ENCODE peak calls at places on chromosomes 5 and 9, in ten cellular contexts. F is adrenal gland, N is cardiac muscle cell, L is psoas muscle, Y is left ventricle myocardium inferior, G is endodermal cell, I is right atrium auricular region, U is SK-N-MC, P is body of pancreas, Q is fibroblast of lung. M is an unnamed sample. For H3K9me3, the result is how much of the 10 kb centered on the place peaks cover.

GRCh38 chr9:36802171-36802920 is 229.7 kb downstream of the MELK start:
- DNase-seq in F (no peak), Y (no peak), L (no peak), N (no peak), Q (peak), I (no peak), P (no peak), G (no peak), U (no peak), M (no peak)

GRCh38 chr5:115072266-115073056 is 97.2 kb downstream of the TRIM36 start:
- DNase-seq in N (no peak), U (no peak), Q (no peak), P (peak), G (peak), I (no peak), L (no peak), Y (no peak), F (no peak), M (no peak)

GRCh38 chr5:32499261-32499660 is 54.7 kb upstream of the ZFR start:
- DNase-seq in F (no peak), I (no peak), N (no peak), Y (no peak), P (no peak), G (no peak), L (no peak), Q (no peak), U (no peak), M (no peak)

GRCh38 chr5:147339313-147339712 is 104.5 kb downstream of the STK32A start:
- DNase-seq in G (no peak), Y (no peak), I (no peak), U (no peak), P (no peak), F (no peak), L (no peak), Q (no peak), N (no peak), M (no peak)

GRCh38 chr5:146560205-146560812 is 44.3 kb upstream of the GPR151 start:
- DNase-seq in P (peak), U (no peak), I (no peak), L (no peak), F (no peak), Q (no peak), N (peak), G (peak), Y (no peak), M (no peak)

GRCh38 chr9:36040271-36040925 is 3.7 kb downstream of the RECK start:
- DNase-seq in I (no peak), Q (peak), Y (no peak), N (no peak), U (no peak), P (no peak), L (no peak), F (no peak), G (no peak), M (no peak)

GRCh38 chr5:36494756-36495637 is 111.4 kb upstream of the SLC1A3 start:
- DNase-seq in Q (peak), N (no peak), I (no peak), Y (no peak), P (no peak), G (no peak), L (no peak), F (peak), U (no peak), M (peak)

GRCh38 chr5:139246394-139246793 is 47.1 kb upstream of the MATR3 start:
- DNase-seq in L (peak), N (no peak), Q (no peak), F (no peak), G (peak), P (no peak), I (no peak), U (no peak), Y (no peak), M (no peak)

GRCh38 chr9:116789097-116789496 is 102.0 kb downstream of the TRIM32 start:
- DNase-seq in P (no peak), L (no peak), I (no peak), G (no peak), N (no peak), F (no peak), Q (no peak), U (no peak), Y (no peak), M (no peak)

GRCh38 chr9:2809692-2810423 is 34.0 kb downstream of the PUM3 start:
- DNase-seq in G (peak), N (peak), U (no peak), P (no peak), Y (no peak), F (peak), Q (peak), I (no peak), L (no peak), M (peak)

GRCh38 chr5:39534701-39535100 is 109.9 kb upstream of the DAB2 start:
- DNase-seq in Q (no peak), Y (no peak), L (no peak), F (no peak), I (no peak), G (no peak), N (no peak), P (no peak), U (no peak), M (no peak)

GRCh38 chr9:93814561-93814960 is 140.6 kb downstream of the BARX1 start:
- DNase-seq in Y (no peak), U (no peak), N (no peak), F (no peak), P (no peak), L (no peak), G (peak), Q (no peak), I (no peak), M (no peak)

GRCh38 chr5:34490501-34491250 is 165.5 kb upstream of the RAI14 start:
- DNase-seq in P (no peak), I (no peak), N (peak), Q (peak), Y (no peak), U (no peak), L (no peak), F (no peak), G (peak), M (peak)

GRCh38 chr5:16763211-16763610 is 146.4 kb upstream of the RETREG1 start:
- DNase-seq in P (no peak), F (no peak), I (no peak), L (no peak), G (no peak), U (no peak), N (no peak), Q (no peak), Y (no peak), M (no peak)

GRCh38 chr5:173997331-173997730 is 8.4 kb downstream of the C5orf47 start:
- DNase-seq in L (no peak), Y (no peak), P (no peak), Q (no peak), G (no peak), U (no peak), N (no peak), F (no peak), I (no peak), M (no peak)

GRCh38 chr5:138975098-138975847 is 100.1 kb upstream of the LRRTM2 start:
- DNase-seq in P (no peak), I (peak), F (peak), G (peak), Y (peak), N (peak), U (no peak), Q (peak), L (peak), M (peak)

GRCh38 chr9:37220971-37221370 is 100.6 kb downstream of the ZCCHC7 start:
- DNase-seq in Q (no peak), G (no peak), P (no peak), F (no peak), I (no peak), N (no peak), Y (no peak), L (no peak), U (no peak), M (no peak)

GRCh38 chr9:19682416-19682815 is 106.4 kb downstream of the SLC24A2 start:
- DNase-seq in Y (no peak), F (no peak), L (no peak), G (no peak), P (no peak), U (no peak), N (no peak), I (no peak), Q (no peak), M (no peak)

GRCh38 chr9:18795947-18796705 is 236.9 kb downstream of the SAXO1 start:
- DNase-seq in N (no peak), F (no peak), Y (no peak), I (no peak), Q (peak), P (no peak), L (no peak), U (no peak), G (no peak), M (no peak)

GRCh38 chr9:2620876-2621677 is 510 bp upstream of the VLDLR start:
- DNase-seq in Q (peak), N (peak), P (peak), L (peak), F (peak), G (peak), Y (peak), I (peak), U (peak), M (peak)

GRCh38 chr9:101738566-101739183 is at the start of gene GRIN3A:
- DNase-seq in Y (peak), I (no peak), P (peak), F (no peak), L (peak), N (peak), U (no peak), Q (no peak), G (peak), M (no peak)

GRCh38 chr9:138022121-138022741 is 144.6 kb downstream of the CACNA1B start:
- DNase-seq in I (peak), Y (no peak), G (peak), U (no peak), Q (no peak), F (no peak), L (peak), P (peak), N (peak), M (peak)

GRCh38 chr5:2759091-2759490 is 7.6 kb upstream of the IRX2 start:
- DNase-seq in Q (no peak), U (no peak), L (no peak), G (no peak), P (no peak), F (no peak), N (no peak), Y (no peak), I (no peak), M (no peak)

GRCh38 chr5:88419931-88420330 is 151.3 kb upstream of the TMEM161B start:
- DNase-seq in Y (no peak), U (no peak), Q (no peak), G (no peak), I (no peak), F (no peak), L (no peak), P (no peak), N (no peak), M (no peak)

GRCh38 chr5:180630426-180630825 is 19.0 kb downstream of the FLT4 start:
- DNase-seq in N (no peak), P (no peak), F (no peak), Y (no peak), Q (no peak), G (no peak), L (no peak), U (no peak), I (no peak), M (no peak)

GRCh38 chr5:125198270-125198974 is 452.0 kb upstream of the ZNF608 start:
- DNase-seq in Y (peak), P (peak), I (peak), F (peak), L (peak), N (peak), Q (peak), U (peak), G (no peak), M (peak)

GRCh38 chr5:133708451-133708850 is 96.1 kb upstream of the FSTL4 start:
- DNase-seq in L (no peak), P (no peak), F (no peak), N (no peak), U (no peak), Y (no peak), Q (no peak), I (no peak), G (no peak), M (no peak)

GRCh38 chr5:102802704-102803458 is 47.8 kb downstream of the PAM start:
- DNase-seq in L (no peak), Q (no peak), G (no peak), P (no peak), U (no peak), F (no peak), Y (no peak), N (no peak), I (no peak), M (no peak)

GRCh38 chr9:31839273-31839672 is 545.2 kb upstream of the ACO1 start:
- DNase-seq in F (no peak), P (no peak), L (no peak), G (peak), Y (no peak), I (no peak), N (no peak), Q (no peak), U (no peak), M (no peak)

GRCh38 chr5:87526131-87526530 is 113.4 kb upstream of the CCNH start:
- DNase-seq in P (no peak), F (no peak), Q (no peak), I (no peak), L (no peak), U (no peak), G (no peak), Y (no peak), N (no peak), M (peak)

GRCh38 chr9:129109952-129110739 is 447 bp downstream of the CRAT start:
- DNase-seq in N (peak), G (no peak), I (peak), Y (no peak), Q (peak), L (peak), P (no peak), U (no peak), F (peak), M (peak)

GRCh38 chr5:31485376-31486207 is 46.3 kb downstream of the DROSHA start:
- DNase-seq in Q (no peak), U (no peak), F (no peak), Y (no peak), G (no peak), N (no peak), L (no peak), I (no peak), P (no peak), M (no peak)

GRCh38 chr5:142446131-142446959 is 121.5 kb upstream of the SPRY4 start:
- DNase-seq in Y (no peak), F (peak), L (no peak), I (peak), G (no peak), P (no peak), N (no peak), U (no peak), Q (peak), M (no peak)

GRCh38 chr9:4226331-4227250 is 73.3 kb downstream of the GLIS3 start:
- DNase-seq in I (no peak), U (no peak), Q (no peak), N (no peak), F (no peak), G (no peak), P (no peak), Y (no peak), L (no peak), M (no peak)

GRCh38 chr5:77635073-77635472 is 3.4 kb downstream of the OTP start:
- DNase-seq in G (no peak), Q (no peak), U (no peak), P (no peak), L (no peak), I (no peak), N (no peak), F (no peak), Y (no peak), M (no peak)
- H3K9me3 ChIP-seq in G (under half), Q (under half), U (under half), P (under half), L (under half), I (under half), N (under half), F (under half), Y (under half), M (under half)

GRCh38 chr5:120466337-120467006 is 2.4 kb downstream of the PRR16 start:
- DNase-seq in G (no peak), U (no peak), L (no peak), N (no peak), P (no peak), Y (no peak), I (no peak), Q (no peak), F (no peak), M (no peak)

GRCh38 chr5:120463991-120464626 is at the start of gene PRR16:
- DNase-seq in G (peak), U (no peak), Y (peak), N (peak), Q (peak), I (no peak), L (peak), P (peak), F (peak), M (peak)

GRCh38 chr5:120464627-120465280 is 654 bp downstream of the PRR16 start:
- DNase-seq in F (peak), P (peak), L (peak), Y (peak), G (peak), Q (peak), I (peak), N (peak), U (no peak), M (peak)

GRCh38 chr5:120465281-120465961 is 1.3 kb downstream of the PRR16 start:
- DNase-seq in I (no peak), Q (peak), P (peak), F (no peak), L (peak), U (no peak), N (peak), G (peak), Y (peak), M (peak)

DNA sequence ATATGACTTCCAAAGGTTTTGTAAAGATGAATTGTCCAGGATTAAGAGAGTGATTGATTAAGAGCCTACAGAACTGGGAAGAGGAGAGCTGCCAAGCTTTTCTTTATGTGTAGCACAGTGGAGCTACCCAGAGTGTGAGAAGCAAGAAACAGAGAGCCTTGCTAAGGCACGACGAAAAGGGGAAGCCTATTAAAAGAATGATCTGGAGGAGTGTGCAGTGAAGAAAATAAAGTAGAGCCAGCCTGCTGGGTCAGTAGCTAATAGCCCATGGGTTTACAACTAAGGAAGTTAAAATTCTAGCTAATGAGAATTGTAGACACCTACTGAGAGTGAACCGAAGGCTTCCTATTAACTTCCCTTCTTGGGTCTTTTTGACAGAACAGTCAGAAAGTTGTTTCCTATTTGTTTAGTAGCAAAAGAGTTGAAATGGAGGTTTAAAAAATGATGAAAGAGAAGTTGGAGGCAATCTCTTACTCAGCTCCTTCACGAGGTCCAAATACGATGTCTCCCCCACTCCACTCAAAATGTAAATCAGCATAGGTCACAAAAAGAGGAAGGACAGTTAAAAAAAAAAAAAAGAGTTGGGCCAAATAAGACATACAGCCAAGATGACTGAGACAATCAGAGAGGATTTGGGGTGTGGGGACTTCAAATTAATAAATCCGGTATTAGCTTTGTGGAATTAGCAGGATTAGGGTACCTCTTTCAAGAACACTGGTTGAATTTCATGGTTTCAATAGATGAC is 902 bp upstream of the PRR16 start:
- DNase-seq in N (no peak), Q (peak), U (no peak), I (no peak), L (no peak), F (no peak), P (no peak), G (no peak), Y (no peak), M (no peak)
- H3K4me3 ChIP-seq in N (no peak), Q (peak), U (no peak), I (no peak), L (peak), F (peak), P (no peak), G (peak), Y (peak), M (peak)

GRCh38 chr5:131863700-131864099 is 66.9 kb upstream of the FNIP1 start:
- DNase-seq in F (no peak), I (no peak), Q (no peak), P (no peak), L (no peak), U (no peak), G (no peak), Y (no peak), N (no peak), M (no peak)

DNA sequence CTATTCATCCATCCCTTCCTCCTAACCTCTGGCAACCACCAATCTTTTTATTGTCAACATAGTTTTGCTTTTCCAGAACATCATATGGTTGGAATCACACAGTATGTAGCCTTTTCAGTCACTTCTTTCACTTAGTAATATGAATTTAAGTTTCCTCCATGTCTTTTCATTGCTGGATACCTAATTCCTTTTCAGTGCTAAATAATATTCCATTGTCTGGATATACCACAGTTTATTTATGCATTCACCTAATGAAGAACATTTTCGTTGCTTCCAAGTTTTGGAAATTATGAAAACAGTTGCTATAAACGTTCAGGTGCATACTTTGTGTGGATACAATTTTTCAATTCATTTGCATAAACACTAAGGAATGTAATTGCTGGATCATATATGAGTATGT is 70.7 kb upstream of the FNIP1 start:
- DNase-seq in F (no peak), P (no peak), Y (no peak), Q (no peak), G (no peak), U (no peak), N (no peak), L (no peak), I (no peak), M (no peak)
- H3K9me3 ChIP-seq in F (under half), P (under half), Y (half or more), Q (under half), G (under half), U (under half), N (under half), L (under half), I (under half), M (under half)

GRCh38 chr9:121013911-121014310 is 36.2 kb downstream of the C5 start:
- DNase-seq in Q (peak), Y (no peak), G (no peak), I (no peak), U (no peak), F (no peak), L (no peak), N (no peak), P (no peak), M (no peak)

GRCh38 chr9:121009657-121010056 is 40.4 kb downstream of the C5 start:
- DNase-seq in F (no peak), U (no peak), P (no peak), Q (no peak), I (no peak), G (no peak), Y (no peak), N (no peak), L (no peak), M (no peak)
- H3K4me3 ChIP-seq in F (no peak), U (no peak), P (no peak), Q (no peak), I (no peak), G (no peak), Y (no peak), N (no peak), L (no peak), M (no peak)

DNA sequence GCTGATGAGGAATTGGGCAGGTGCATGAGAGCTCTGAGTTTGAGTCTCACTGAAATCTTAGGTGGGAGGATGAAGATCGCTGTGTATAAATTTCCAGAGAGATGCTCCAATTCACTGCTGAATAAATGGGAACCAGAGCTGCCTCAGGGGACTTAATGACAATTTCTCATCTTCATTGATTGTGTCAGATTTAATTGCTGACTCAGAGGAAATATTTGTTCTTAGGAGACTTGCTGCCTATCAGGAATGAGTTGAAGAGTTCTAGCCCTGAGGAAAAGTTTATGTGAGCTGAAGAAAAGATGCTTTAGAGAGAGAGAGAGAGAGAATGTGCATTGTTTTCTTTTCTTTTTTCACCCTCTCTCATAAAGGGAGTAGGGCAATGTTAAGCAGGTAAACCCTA is 827.5 kb upstream of the WWC1 start:
- DNase-seq in G (no peak), I (no peak), Q (no peak), U (no peak), L (no peak), F (no peak), P (no peak), Y (no peak), N (no peak), M (no peak)
- H3K9me3 ChIP-seq in G (under half), I (under half), Q (under half), U (under half), L (under half), F (under half), P (under half), Y (under half), N (under half), M (under half)

M was measured in thyroid gland.